ENCODE peak calls at places on chromosomes 11 and 22, in four cellular contexts. Z is OCI-LY7, N is colonic mucosa, F is endodermal cell. D is an unnamed sample.

GRCh38 chr22:26616650-26617049 is 1.2 kb downstream of the CRYBB1 start:
- DNase-seq in Z (peak), N (no peak), F (no peak), D (no peak)

GRCh38 chr22:44085743-44086741 is 61.9 kb downstream of the PARVB start:
- DNase-seq in Z (peak), N (peak), F (peak), D (no peak)

GRCh38 chr11:30244255-30244654 is 13.4 kb downstream of the FSHB start:
- DNase-seq in Z (no peak), N (no peak), F (no peak), D (no peak)

GRCh38 chr22:20203142-20204099 is 52.6 kb upstream of the CCDC188 start:
- DNase-seq in Z (no peak), N (no peak), F (peak), D (no peak)

GRCh38 chr11:67439321-67440228 is 2.1 kb upstream of the PTPRCAP start:
- DNase-seq in Z (no peak), N (peak), F (peak), D (no peak)

GRCh38 chr11:68028802-68029475 is 1.5 kb upstream of the NDUFS8 start:
- DNase-seq in Z (no peak), N (no peak), F (no peak), D (no peak)

GRCh38 chr11:20116825-20117224 is 43.5 kb downstream of the DBX1 start:
- DNase-seq in Z (no peak), N (no peak), F (no peak), D (no peak)

GRCh38 chr11:7499046-7499445 is 13.7 kb downstream of the OLFML1 start:
- DNase-seq in Z (no peak), N (no peak), F (no peak), D (no peak)

GRCh38 chr11:19087658-19088057 is 27.1 kb upstream of the MRGPRX2 start:
- DNase-seq in Z (no peak), N (peak), F (peak), D (no peak)

GRCh38 chr11:102761646-102762238 is 18.7 kb downstream of the MMP10 start:
- DNase-seq in Z (no peak), N (no peak), F (no peak), D (no peak)

GRCh38 chr22:27045103-27045940 is 387.9 kb downstream of the MIAT start:
- DNase-seq in Z (no peak), N (no peak), F (no peak), D (no peak)

GRCh38 chr11:11876458-11876857 is 34.7 kb downstream of the USP47 start:
- DNase-seq in Z (no peak), N (no peak), F (peak), D (no peak)

GRCh38 chr11:112321521-112322172 is 61.0 kb upstream of the PLET1 start:
- DNase-seq in Z (no peak), N (peak), F (peak), D (peak)

GRCh38 chr11:21180194-21180593 is 510.8 kb downstream of the NELL1 start:
- DNase-seq in Z (no peak), N (no peak), F (no peak), D (no peak)

GRCh38 chr22:49712195-49712791 is 115.4 kb downstream of the BRD1 start:
- DNase-seq in Z (no peak), N (no peak), F (peak), D (no peak)

GRCh38 chr11:133930767-133931448 is 25.9 kb downstream of the IGSF9B start:
- DNase-seq in Z (no peak), N (no peak), F (peak), D (no peak)

GRCh38 chr11:95088946-95089619 is 563 bp upstream of the ENDOD1 start:
- DNase-seq in Z (no peak), N (no peak), F (no peak), D (no peak)

GRCh38 chr22:35605787-35606492 is 11.2 kb downstream of the MB start:
- DNase-seq in Z (no peak), N (no peak), F (no peak), D (no peak)

GRCh38 chr11:69716891-69717747 is 13.3 kb upstream of the FGF19 start:
- DNase-seq in Z (no peak), N (no peak), F (no peak), D (no peak)

GRCh38 chr11:69721061-69721460 is 17.2 kb upstream of the FGF19 start:
- DNase-seq in Z (no peak), N (no peak), F (peak), D (no peak)

GRCh38 chr11:69716099-69716498 is 12.3 kb upstream of the FGF19 start:
- DNase-seq in Z (no peak), N (no peak), F (no peak), D (no peak)

GRCh38 chr11:69718147-69718546 is 14.3 kb upstream of the FGF19 start:
- DNase-seq in Z (peak), N (no peak), F (peak), D (no peak)

GRCh38 chr11:69718912-69719311 is 15.1 kb upstream of the FGF19 start:
- DNase-seq in Z (no peak), N (no peak), F (peak), D (no peak)
- H3K27ac ChIP-seq in Z (no peak), N (no peak), F (no peak), D (no peak)

GRCh38 chr11:65430406-65431217 is 8.0 kb downstream of the NEAT1 start:
- DNase-seq in Z (peak), N (no peak), F (no peak), D (peak)
- H3K4me3 ChIP-seq in Z (peak), N (no peak), F (no peak), D (peak)

GRCh38 chr22:41857860-41858199 is 24.9 kb downstream of the SREBF2 start:
- DNase-seq in Z (no peak), N (no peak), F (no peak), D (no peak)
- H3K27ac ChIP-seq in Z (peak), N (peak), F (no peak), D (no peak)

DNA sequence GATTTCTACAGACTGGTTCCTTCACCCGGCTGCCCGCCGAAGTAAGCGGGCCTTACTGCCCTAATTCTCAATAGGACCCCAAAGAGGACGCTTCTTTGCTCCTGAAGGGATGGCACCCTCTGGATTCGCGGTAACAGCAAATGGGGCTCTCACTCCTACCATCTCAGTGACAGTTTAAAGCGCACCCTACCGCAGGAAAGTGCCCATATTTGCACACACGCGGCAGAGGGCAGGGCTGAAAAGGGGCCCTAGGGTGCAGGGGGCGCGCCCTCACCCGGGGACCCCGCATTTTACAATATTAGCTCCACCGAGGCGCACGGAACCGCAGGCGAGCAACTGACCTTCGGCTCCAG is 974 bp upstream of the UPB1 start:
- DNase-seq in Z (no peak), N (no peak), F (peak), D (no peak)
- H3K4me3 ChIP-seq in Z (no peak), N (no peak), F (no peak), D (no peak)

DNA sequence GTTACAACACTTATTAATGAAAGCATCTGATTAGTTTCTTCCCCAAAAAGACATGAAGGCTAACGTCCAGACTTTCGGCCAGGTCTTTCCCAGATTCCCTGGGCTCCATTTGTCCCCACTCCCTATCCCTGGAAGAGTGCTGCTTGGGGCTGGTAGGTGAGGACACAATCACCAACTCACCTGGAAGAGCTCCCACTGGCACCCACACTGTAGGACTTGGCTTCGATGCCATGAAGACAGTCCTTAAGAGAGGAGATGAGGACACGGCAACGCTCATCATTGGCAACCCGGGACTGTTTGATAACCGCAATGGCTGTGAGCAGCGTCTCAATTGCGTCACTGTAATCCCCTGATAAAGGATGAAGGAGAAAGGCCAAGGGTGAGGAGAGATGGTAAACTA is 18.2 kb downstream of the CPSF7 start:
- DNase-seq in Z (no peak), N (no peak), F (no peak), D (no peak)
- H3K27ac ChIP-seq in Z (no peak), N (no peak), F (no peak), D (no peak)

DNA sequence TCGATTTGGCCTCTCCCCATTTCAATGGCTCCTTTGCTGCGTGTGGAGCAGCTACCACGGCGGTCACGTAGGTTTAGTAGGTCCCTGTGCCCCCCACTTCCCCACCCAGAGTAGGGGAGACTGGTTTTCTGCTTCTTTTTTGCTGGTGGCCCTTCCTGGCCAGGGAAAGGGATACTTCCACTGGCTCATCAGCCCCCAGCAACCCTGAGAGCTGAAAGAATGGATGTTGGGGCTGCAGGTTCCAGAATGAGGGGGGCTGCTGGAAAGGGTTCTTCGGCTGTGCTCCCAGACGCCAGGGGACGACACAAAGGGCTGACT is 78.8 kb upstream of the WNT7B start:
- DNase-seq in Z (no peak), N (no peak), F (no peak), D (no peak)
- H3K4me3 ChIP-seq in Z (peak), N (no peak), F (no peak), D (no peak)

DNA sequence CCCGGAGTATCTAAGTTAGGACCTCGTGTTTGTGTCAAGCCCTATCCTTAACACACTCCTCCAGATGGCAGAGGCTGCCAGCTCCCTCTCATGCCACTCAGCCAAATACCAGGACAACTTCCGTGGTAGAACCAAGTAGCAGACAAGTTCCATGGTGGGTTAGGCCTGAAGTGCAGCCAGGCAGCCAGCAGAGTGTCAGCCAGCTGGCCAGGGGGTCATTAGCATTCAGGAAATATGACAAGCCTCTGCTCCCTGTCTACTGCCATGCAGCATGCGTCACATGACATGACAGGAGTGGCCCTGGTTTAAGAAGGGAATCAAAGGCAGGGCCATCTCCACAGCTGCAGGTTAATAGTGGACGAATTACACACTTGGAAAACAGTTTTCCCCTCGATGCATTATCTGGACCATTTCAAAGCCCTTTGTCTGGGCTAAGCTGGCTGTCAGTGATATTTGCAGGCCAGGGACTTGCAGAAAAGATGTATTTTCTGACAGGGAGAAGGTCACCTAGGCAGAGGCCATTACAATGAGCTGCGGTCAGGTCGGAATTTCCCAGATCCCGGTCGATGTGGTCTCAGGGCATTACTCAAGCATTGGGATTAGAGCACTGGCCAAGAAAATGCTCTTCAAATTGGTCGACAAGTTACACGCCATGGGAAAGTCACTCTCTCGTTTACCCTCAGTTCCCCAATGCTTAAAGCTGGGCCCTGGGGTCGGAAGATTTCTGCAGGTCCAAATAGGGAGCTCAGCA is 461.7 kb upstream of the CADM1 start:
- DNase-seq in Z (no peak), N (no peak), F (peak), D (no peak)
- H3K27ac ChIP-seq in Z (no peak), N (no peak), F (no peak), D (no peak)

GRCh38 chr22:37822079-37822833 is 926 bp upstream of the GALR3 start:
- DNase-seq in Z (no peak), N (no peak), F (peak), D (no peak)

GRCh38 chr22:37820350-37820749 is 2.8 kb upstream of the GALR3 start:
- DNase-seq in Z (no peak), N (no peak), F (no peak), D (no peak)

GRCh38 chr22:37827056-37827455 is 3.9 kb downstream of the GALR3 start:
- DNase-seq in Z (no peak), N (no peak), F (no peak), D (no peak)

GRCh38 chr22:37823134-37823985 is at the start of gene GALR3:
- DNase-seq in Z (no peak), N (no peak), F (no peak), D (no peak)

GRCh38 chr22:37824674-37825641 is 1.8 kb downstream of the GALR3 start:
- DNase-seq in Z (no peak), N (no peak), F (peak), D (no peak)
- H3K4me3 ChIP-seq in Z (no peak), N (peak), F (peak), D (no peak)

DNA sequence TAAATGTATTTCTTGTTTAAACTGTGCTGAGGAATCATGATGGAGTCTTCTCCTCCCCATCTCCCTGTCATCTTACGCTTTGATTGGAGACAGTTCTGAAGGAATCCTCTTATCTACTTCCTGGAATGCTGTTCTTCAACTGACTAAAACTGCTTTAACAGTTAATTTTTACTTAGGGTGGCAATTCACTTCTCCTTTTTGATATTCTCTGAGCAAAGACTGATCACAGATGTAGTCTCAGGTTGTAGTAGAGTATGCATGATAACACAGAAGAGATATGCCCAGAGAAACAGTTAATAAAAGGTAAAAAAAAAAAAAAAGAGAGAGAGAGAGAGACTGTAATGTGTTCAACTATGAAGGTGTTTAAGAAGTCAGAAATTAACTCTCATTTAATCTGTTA is 1.4 kb upstream of the CASP5 start:
- DNase-seq in Z (no peak), N (no peak), F (no peak), D (no peak)
- H3K27ac ChIP-seq in Z (no peak), N (no peak), F (no peak), D (no peak)